ENCODE peak calls at places on chromosome 6, in five cellular contexts. N, G, Y, P and C are unnamed samples.

GRCh38 chr6:136914947-136915346 is 7.2 kb upstream of the SLC35D3 start:
- DNase-seq in N (no peak), G (no peak), Y (no peak), P (no peak), C (no peak)

GRCh38 chr6:53192590-53193232 is 44.1 kb upstream of the GCM1 start:
- DNase-seq in N (no peak), G (no peak), Y (no peak), P (peak), C (no peak)

GRCh38 chr6:11381801-11382513 is 149.5 kb upstream of the NEDD9 start:
- DNase-seq in N (no peak), G (peak), Y (no peak), P (no peak), C (no peak)

GRCh38 chr6:111992851-111993250 is 61.1 kb upstream of the CCN6 start:
- DNase-seq in N (no peak), G (peak), Y (no peak), P (peak), C (no peak)

GRCh38 chr6:139920027-139920851 is 545.8 kb upstream of the CITED2 start:
- DNase-seq in N (no peak), G (no peak), Y (no peak), P (no peak), C (no peak)

GRCh38 chr6:42459888-42460287 is 8.2 kb upstream of the TRERF1 start:
- DNase-seq in N (no peak), G (no peak), Y (no peak), P (no peak), C (no peak)

GRCh38 chr6:44608175-44608574 is 220.7 kb downstream of the CDC5L start:
- DNase-seq in N (no peak), G (no peak), Y (no peak), P (no peak), C (no peak)

GRCh38 chr6:147106759-147107401 is 97.3 kb upstream of the STXBP5 start:
- DNase-seq in N (no peak), G (no peak), Y (no peak), P (no peak), C (no peak)

GRCh38 chr6:11845664-11846577 is 67.3 kb upstream of the ADTRP start:
- DNase-seq in N (no peak), G (no peak), Y (peak), P (no peak), C (no peak)

GRCh38 chr6:31834704-31835375 is 7.3 kb downstream of the HSPA1B start:
- DNase-seq in N (no peak), G (peak), Y (peak), P (peak), C (no peak)

GRCh38 chr6:168355716-168356522 is 36.3 kb upstream of the DACT2 start:
- DNase-seq in N (no peak), G (no peak), Y (no peak), P (no peak), C (no peak)

GRCh38 chr6:90457867-90458259 is 129.0 kb downstream of the MAP3K7 start:
- DNase-seq in N (no peak), G (no peak), Y (no peak), P (no peak), C (no peak)

GRCh38 chr6:34484899-34485298 is 19.0 kb downstream of the PACSIN1 start:
- DNase-seq in N (no peak), G (peak), Y (peak), P (no peak), C (no peak)

GRCh38 chr6:130282234-130282995 is 59.7 kb upstream of the SAMD3 start:
- DNase-seq in N (no peak), G (peak), Y (no peak), P (peak), C (no peak)

GRCh38 chr6:163457637-163458561 is 43.4 kb downstream of the QKI start:
- DNase-seq in N (peak), G (no peak), Y (no peak), P (peak), C (no peak)

GRCh38 chr6:136067731-136068341 is 182.3 kb downstream of the MTFR2 start:
- DNase-seq in N (no peak), G (no peak), Y (peak), P (peak), C (no peak)

GRCh38 chr6:152508477-152508876 is 128.7 kb downstream of the SYNE1 start:
- DNase-seq in N (no peak), G (no peak), Y (no peak), P (no peak), C (no peak)

GRCh38 chr6:29447670-29448069 is 8.6 kb downstream of the OR10C1 start:
- DNase-seq in N (no peak), G (no peak), Y (no peak), P (no peak), C (no peak)

GRCh38 chr6:38107073-38107472 is 287.5 kb downstream of the ZFAND3 start:
- DNase-seq in N (no peak), G (no peak), Y (no peak), P (no peak), C (no peak)

GRCh38 chr6:170287371-170287876 is 3.5 kb downstream of the DLL1 start:
- DNase-seq in N (no peak), G (no peak), Y (no peak), P (no peak), C (no peak)

GRCh38 chr6:170288091-170288631 is 2.7 kb downstream of the DLL1 start:
- DNase-seq in N (no peak), G (no peak), Y (no peak), P (no peak), C (no peak)

GRCh38 chr6:170290306-170291128 is at the start of gene DLL1:
- DNase-seq in N (no peak), G (peak), Y (no peak), P (peak), C (no peak)

GRCh38 chr6:170289971-170290305 is 940 bp downstream of the DLL1 start:
- DNase-seq in N (no peak), G (no peak), Y (no peak), P (no peak), C (no peak)

DNA sequence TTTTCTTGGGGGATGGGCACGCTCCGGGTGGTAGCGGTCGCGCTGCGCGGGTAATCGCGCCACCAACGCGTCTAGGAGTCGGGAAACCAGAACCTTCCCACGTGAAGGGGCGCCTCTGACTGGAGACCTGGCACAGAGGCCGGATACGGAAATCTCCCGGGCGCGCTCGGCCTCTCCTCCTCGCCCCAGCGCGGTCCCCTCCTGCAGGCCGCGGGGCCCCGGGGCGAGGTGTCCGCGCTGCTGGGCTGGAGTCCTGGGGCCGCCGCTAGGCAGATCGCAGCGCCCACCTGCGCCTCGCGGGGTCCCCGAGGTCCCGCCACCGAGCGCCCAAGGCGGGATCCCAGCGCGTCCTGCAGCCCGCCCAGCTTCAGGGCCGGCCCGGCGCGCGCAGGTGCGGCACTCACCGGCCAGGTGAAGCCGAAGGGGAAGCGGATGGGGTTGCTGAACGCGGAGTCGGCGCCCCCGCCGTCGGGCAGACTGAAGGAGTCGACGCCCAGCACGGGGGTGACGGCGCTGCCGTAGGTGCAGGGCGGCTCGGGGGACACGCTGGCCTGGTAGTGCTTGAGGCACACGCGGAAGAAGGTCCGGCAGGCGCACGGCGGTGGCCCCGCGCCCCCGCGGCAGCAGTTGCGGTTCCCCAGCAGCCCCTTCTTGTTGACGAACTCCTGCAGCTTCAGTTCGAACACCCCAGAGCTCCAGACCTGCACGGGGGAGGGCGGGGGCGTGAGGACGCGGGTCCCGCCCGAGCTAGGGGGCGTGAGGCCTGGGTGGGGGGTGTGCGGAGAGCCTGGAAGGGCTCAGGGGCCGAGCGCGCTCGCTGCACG is 1.6 kb downstream of the DLL1 start:
- DNase-seq in N (no peak), G (no peak), Y (no peak), P (no peak), C (no peak)
- TF ChIP-seq CTCF in N (no peak), G (no peak), Y (no peak), P (no peak), C (no peak)

GRCh38 chr6:21595265-21595950 is 1.9 kb downstream of the SOX4 start:
- DNase-seq in N (no peak), G (no peak), Y (no peak), P (no peak), C (peak)
- TF ChIP-seq CTCF in N (peak), G (no peak), Y (no peak), P (no peak), C (no peak)

GRCh38 chr6:164570791-164571190 is 738.6 kb downstream of the C6orf118 start:
- DNase-seq in N (no peak), G (no peak), Y (no peak), P (no peak), C (no peak)
- TF ChIP-seq CTCF in N (no peak), G (no peak), Y (no peak), P (no peak), C (no peak)

DNA sequence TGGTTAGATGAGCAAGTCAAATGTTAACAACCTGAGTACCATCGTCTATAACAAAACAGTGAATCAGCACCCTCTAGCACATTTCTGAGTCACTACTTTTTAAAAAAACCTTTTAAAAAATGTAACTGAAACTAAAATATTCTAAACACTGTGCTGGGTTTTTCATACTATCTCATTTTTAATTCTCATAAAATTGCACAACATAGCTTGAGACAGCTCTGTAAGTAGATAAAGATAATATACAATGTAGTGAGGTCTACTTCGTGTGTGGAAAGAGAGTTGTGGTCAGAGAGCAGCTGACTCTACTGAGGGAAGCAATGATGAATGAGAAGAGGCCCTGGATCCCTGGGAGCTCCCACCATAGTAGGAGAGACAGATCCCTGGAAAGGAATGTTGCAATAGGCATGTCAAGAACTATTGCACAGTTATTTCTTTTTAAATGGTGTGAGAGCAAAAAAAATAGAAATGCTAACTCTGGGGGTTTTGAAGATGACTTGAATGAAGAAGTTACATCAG is 13.6 kb upstream of the CALHM6 start:
- DNase-seq in N (no peak), G (no peak), Y (peak), P (no peak), C (no peak)
- TF ChIP-seq CTCF in N (no peak), G (no peak), Y (no peak), P (no peak), C (no peak)

GRCh38 chr6:170503414-170503761 is 49.7 kb downstream of the PSMB1 start:
- DNase-seq in N (no peak), G (no peak), Y (no peak), P (no peak), C (no peak)
- TF ChIP-seq CTCF in N (no peak), G (no peak), Y (no peak), P (no peak), C (no peak)

GRCh38 chr6:2000962-2001361 is 244.4 kb downstream of the GMDS start:
- DNase-seq in N (no peak), G (no peak), Y (no peak), P (no peak), C (no peak)

GRCh38 chr6:1997702-1998101 is 247.7 kb downstream of the GMDS start:
- DNase-seq in N (no peak), G (no peak), Y (no peak), P (no peak), C (no peak)

GRCh38 chr6:1991332-1991878 is 254.0 kb downstream of the GMDS start:
- DNase-seq in N (no peak), G (no peak), Y (no peak), P (no peak), C (no peak)

GRCh38 chr6:1993049-1993448 is 252.4 kb downstream of the GMDS start:
- DNase-seq in N (no peak), G (no peak), Y (no peak), P (no peak), C (no peak)

DNA sequence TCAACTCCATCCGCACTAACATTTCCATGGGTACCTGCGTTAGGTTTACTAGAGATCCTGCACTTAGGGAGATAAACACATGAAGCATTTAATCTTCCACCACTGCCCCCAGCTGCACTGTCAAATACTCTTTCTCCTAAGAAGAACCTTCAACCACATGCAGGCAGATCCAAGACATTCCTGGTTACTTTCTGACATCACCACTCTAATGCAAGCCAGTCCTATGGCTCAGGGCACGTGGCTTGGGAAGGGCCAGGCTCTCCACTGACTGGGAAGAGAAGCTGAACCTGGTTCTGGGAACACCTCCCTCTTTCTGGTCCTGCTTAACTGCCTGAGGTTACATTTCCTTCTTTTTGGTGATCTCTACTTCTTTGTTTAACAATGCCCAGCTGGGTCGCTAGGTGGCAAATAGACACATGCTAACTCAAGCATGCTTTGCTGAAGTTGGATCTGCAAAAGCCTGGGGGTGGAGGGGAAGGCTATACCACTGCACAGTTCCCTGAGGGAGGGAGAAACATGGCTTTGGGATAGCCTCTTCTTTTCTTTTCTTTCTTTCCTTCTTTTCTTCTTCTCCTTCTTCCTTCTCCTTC is 249.8 kb downstream of the GMDS start:
- DNase-seq in N (no peak), G (no peak), Y (no peak), P (no peak), C (no peak)
- TF ChIP-seq CTCF in N (no peak), G (no peak), Y (no peak), P (no peak), C (no peak)

GRCh38 chr6:155259897-155260296 is 3.9 kb upstream of the CLDN20 start:
- DNase-seq in N (no peak), G (no peak), Y (no peak), P (no peak), C (no peak)

GRCh38 chr6:155262655-155263054 is 1.2 kb upstream of the CLDN20 start:
- DNase-seq in N (no peak), G (no peak), Y (no peak), P (no peak), C (no peak)

GRCh38 chr6:155259202-155259601 is 4.6 kb upstream of the CLDN20 start:
- DNase-seq in N (no peak), G (no peak), Y (no peak), P (no peak), C (no peak)

GRCh38 chr6:155260686-155261085 is 3.1 kb upstream of the CLDN20 start:
- DNase-seq in N (no peak), G (no peak), Y (no peak), P (no peak), C (no peak)

GRCh38 chr6:155261146-155261900 is 2.5 kb upstream of the CLDN20 start:
- DNase-seq in N (no peak), G (no peak), Y (no peak), P (no peak), C (no peak)
- TF ChIP-seq CTCF in N (no peak), G (no peak), Y (no peak), P (no peak), C (no peak)

DNA sequence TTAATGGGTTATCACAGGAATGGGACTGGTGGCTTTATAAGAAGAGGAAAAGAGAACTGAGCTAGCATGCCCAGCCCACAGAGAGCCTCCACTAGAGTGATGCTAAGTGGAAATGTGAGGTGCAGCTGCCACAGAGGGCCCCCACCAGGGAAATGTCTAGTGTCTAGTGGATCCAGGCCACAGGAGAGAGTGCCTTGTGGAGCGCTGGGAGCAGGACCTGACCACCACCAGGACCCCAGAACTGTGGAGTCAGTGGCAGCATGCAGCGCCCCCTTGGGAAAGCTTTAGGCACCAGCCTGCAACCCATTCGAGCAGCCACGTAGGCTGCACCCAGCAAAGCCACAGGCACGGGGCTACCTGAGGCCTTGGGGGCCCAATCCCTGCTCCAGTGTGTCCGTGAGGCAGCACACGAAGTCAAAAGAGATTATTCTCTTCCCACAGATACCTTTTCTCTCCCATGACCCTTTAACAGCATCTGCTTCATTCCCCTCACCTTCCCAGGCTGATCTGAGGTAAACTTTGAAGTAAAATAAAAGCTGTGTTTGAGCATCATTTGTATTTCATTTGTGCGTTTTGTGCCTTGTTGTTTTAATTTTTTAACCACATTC is 4.4 kb downstream of the HLA-E start:
- DNase-seq in N (no peak), G (peak), Y (no peak), P (peak), C (no peak)
- TF ChIP-seq CTCF in N (no peak), G (peak), Y (no peak), P (peak), C (no peak)

DNA sequence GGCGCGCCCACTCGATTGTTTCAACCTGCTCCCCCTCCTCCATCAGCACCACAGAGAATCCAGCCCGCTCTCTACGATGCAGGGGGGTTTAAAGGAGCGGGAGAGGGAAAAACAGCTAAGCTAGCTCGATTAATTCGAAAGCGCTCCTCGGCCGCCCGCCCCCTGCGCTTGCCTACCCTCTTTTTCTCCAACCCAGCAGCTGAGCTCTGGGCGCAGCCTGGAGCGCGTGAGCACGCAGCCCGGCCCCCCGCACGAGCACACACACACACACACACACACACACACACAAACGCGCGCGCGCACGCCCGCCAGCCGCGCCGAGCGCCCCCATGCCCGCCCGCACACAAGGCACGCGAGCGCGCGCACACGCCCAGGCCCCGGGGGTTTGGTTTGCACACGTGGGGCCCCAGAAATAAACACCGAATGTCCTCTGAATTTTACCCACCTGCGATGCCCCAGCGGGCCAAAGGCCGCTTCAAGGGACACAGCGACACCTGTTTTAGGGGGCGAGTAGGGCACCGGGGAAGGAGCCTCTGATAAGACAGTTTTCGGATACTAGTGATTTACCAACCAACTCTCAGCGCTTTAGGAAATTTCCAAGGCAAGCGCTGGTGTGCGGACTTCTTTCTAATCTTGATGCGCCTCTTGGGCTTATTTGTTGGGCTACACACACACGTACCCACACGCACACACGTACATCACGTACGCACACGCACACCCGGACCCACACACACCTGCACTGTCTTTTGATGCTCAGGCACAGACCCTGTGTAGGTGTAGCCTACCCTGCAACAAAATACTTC is 787 bp upstream of the NRN1 start:
- DNase-seq in N (no peak), G (peak), Y (no peak), P (peak), C (no peak)
- TF ChIP-seq CTCF in N (no peak), G (peak), Y (no peak), P (peak), C (no peak)